ENCODE peak calls at places on chromosomes 12 and 14, in seven cellular contexts. I is transverse colon; G is GM23338; T is naive thymus-derived CD4-positive, alpha-beta T cell; N is upper lobe of right lung; B is ascending aorta; U is tibial nerve. P is an unnamed sample. For H3K4me1, the result is how much of the 10 kb centered on the place peaks cover.

GRCh38 chr14:89618821-89619551 is 202.0 kb upstream of the FOXN3 start:
- DNase-seq in I (peak), G (peak), T (peak), N (peak), B (peak), U (peak), P (peak)

GRCh38 chr12:50727466-50727865 is 36.4 kb upstream of the ATF1 start:
- DNase-seq in I (no peak), G (no peak), T (no peak), N (no peak), B (no peak), U (no peak), P (no peak)

GRCh38 chr14:90795744-90796143 is 20.5 kb downstream of the TTC7B start:
- DNase-seq in I (no peak), G (peak), T (no peak), N (no peak), B (no peak), U (no peak), P (no peak)

GRCh38 chr12:32235251-32235650 is 128.6 kb downstream of the BICD1 start:
- DNase-seq in I (no peak), G (no peak), T (no peak), N (no peak), B (no peak), U (no peak), P (no peak)

GRCh38 chr14:79578470-79578869 is 632.8 kb downstream of the DIO2 start:
- DNase-seq in I (no peak), G (no peak), T (no peak), N (no peak), B (no peak), U (no peak), P (no peak)

GRCh38 chr12:19671695-19672094 is 232.4 kb downstream of the AEBP2 start:
- DNase-seq in I (no peak), G (no peak), T (no peak), N (no peak), B (no peak), U (no peak), P (no peak)

GRCh38 chr12:54654926-54655325 is 6.8 kb upstream of the DCD start:
- DNase-seq in I (no peak), G (peak), T (no peak), N (no peak), B (no peak), U (no peak), P (no peak)

GRCh38 chr12:38025916-38026315 is 290.7 kb upstream of the ALG10B start:
- DNase-seq in I (no peak), G (no peak), T (no peak), N (no peak), B (no peak), U (no peak), P (no peak)

GRCh38 chr14:90300649-90301048 is 31.1 kb downstream of the NRDE2 start:
- DNase-seq in I (no peak), G (no peak), T (no peak), N (no peak), B (no peak), U (no peak), P (no peak)

GRCh38 chr14:100030441-100031153 is 34.6 kb upstream of the EVL start:
- DNase-seq in I (no peak), G (no peak), T (no peak), N (no peak), B (no peak), U (no peak), P (no peak)

GRCh38 chr14:91573894-91574837 is 64.1 kb upstream of the PPP4R3A start:
- DNase-seq in I (peak), G (peak), T (peak), N (peak), B (peak), U (no peak), P (peak)

GRCh38 chr12:57549909-57550627 is at the start of gene KIF5A:
- DNase-seq in I (peak), G (peak), T (peak), N (peak), B (peak), U (no peak), P (peak)

GRCh38 chr12:44835641-44836379 is 40.3 kb downstream of the NELL2 start:
- DNase-seq in I (no peak), G (no peak), T (peak), N (no peak), B (no peak), U (no peak), P (no peak)

GRCh38 chr12:57894577-57895292 is 46.6 kb upstream of the ATP23 start:
- DNase-seq in I (no peak), G (no peak), T (no peak), N (no peak), B (no peak), U (no peak), P (no peak)

GRCh38 chr12:98154850-98155249 is 360.5 kb upstream of the TMPO start:
- DNase-seq in I (no peak), G (peak), T (no peak), N (no peak), B (no peak), U (no peak), P (no peak)

GRCh38 chr12:112875608-112876007 is 31.2 kb upstream of the OAS1 start:
- DNase-seq in I (no peak), G (no peak), T (no peak), N (no peak), B (no peak), U (no peak), P (no peak)

GRCh38 chr12:11716794-11717532 is 67.5 kb downstream of the ETV6 start:
- DNase-seq in I (peak), G (no peak), T (no peak), N (no peak), B (no peak), U (no peak), P (no peak)

GRCh38 chr14:31092160-31092708 is 66.1 kb upstream of the STRN3 start:
- DNase-seq in I (no peak), G (no peak), T (no peak), N (no peak), B (no peak), U (no peak), P (no peak)

DNA sequence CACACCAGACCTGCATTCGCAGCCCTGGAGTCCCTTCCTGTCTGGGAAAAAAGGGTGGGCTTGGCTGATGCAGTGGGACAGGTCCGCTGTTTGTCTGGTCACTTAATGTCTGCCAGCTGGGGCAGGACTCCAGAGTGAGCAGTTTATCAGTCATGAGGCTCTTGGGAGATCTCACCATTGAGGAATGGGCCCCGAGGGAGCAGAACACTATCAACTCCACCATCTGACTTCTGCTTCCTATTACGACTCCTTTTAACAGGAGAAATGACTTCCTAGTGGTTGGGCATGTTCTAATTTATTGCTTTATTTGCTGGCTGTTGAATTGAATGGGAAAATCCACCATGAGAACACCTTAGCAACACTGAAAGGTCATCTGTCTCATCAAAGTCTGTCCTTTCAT is 182.5 kb upstream of the RASSF8 start:
- DNase-seq in I (no peak), G (no peak), T (no peak), N (no peak), B (no peak), U (no peak), P (no peak)
- H3K27ac ChIP-seq in I (no peak), G (no peak), T (no peak), N (no peak), B (no peak), U (no peak), P (no peak)

GRCh38 chr12:118357327-118358007 is 15.2 kb downstream of the TAOK3 start:
- DNase-seq in I (peak), G (no peak), T (peak), N (no peak), B (no peak), U (no peak), P (peak)
- H3K4me3 ChIP-seq in I (no peak), G (no peak), T (peak), N (peak), B (no peak), U (no peak), P (peak)

DNA sequence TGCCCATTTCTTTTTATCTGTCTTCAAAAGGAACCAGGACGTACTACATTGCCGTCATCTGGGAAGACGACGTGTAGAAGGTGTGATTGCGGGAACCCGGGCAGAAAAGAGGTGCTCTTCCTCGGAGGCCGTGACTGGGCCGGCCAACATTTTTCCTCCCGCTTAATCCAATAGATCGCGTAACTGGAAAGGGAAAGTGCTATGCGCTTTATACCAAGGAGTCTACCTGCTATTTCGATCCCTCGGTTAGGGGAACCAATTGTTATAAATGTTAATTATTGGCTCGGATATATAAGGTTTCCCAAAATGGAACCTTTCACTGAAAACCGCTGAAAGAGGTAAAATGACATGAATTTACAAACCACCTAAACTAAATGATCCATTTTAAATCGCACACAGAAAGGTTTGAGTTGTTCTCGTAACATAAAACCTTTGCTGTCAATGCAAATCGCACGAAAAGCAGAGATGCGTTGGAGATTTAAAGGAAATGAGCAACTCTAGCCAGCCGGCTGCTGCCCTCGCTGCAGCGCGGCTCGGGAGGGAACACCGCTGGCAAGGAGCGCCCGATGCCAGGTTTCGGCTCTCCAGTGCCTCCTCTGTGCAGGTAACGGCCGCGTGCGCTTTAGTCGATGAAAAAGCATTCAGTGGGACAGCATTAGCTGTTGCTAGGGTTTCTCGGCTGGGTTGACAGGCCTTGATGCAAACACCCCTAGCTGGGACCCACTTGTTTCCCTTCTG is 2.8 kb upstream of the SIX1 start:
- DNase-seq in I (no peak), G (peak), T (no peak), N (no peak), B (no peak), U (no peak), P (no peak)
- H3K4me1 ChIP-seq in I (under half), G (half or more), T (under half), N (under half), B (under half), U (under half), P (half or more)

GRCh38 chr14:69372146-69372545 is 26.0 kb downstream of the ERH start:
- DNase-seq in I (no peak), G (no peak), T (no peak), N (no peak), B (no peak), U (no peak), P (no peak)
- H3K27ac ChIP-seq in I (no peak), G (no peak), T (no peak), N (no peak), B (no peak), U (no peak), P (no peak)

GRCh38 chr14:23478109-23478698 is 8.7 kb downstream of the NGDN start:
- DNase-seq in I (peak), G (peak), T (peak), N (no peak), B (peak), U (peak), P (peak)
- H3K4me3 ChIP-seq in I (no peak), G (no peak), T (no peak), N (no peak), B (no peak), U (no peak), P (no peak)

DNA sequence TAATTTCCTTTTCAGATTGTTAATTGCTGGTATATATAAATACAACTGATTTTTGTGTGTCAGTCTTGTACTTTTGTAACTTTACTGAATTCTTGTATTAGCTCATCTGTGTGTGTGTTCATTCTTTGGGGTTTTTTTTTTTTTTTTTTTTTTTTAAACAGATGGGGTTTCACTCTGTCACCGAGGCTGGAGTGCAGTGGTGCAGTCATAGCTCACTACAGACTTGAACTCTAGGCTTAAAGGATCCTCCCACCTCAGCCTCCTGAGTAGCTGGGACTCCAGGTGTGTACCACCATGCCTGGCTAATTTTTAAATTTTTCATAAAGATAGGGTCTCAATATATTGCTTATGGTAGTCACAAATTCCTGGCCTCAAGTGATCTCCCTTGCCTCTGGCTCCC is 68.0 kb downstream of the WNK1 start:
- DNase-seq in I (no peak), G (no peak), T (no peak), N (no peak), B (no peak), U (no peak), P (no peak)
- H3K4me1 ChIP-seq in I (under half), G (under half), T (under half), N (under half), B (under half), U (under half), P (half or more)

P was measured in CD4-positive, alpha-beta memory T cell.